ENCODE peak calls at places on chromosome 4, in seven cellular contexts. N is SJSA1; L is kidney; C is ascending aorta; B is Panc1; A is hepatocyte; M is CD8-positive, alpha-beta T cell. P is an unnamed sample.

GRCh38 chr4:73711989-73712388 is 28.4 kb upstream of the CXCL8 start:
- DNase-seq in M (no peak), A (no peak), C (no peak), B (no peak), L (no peak), N (no peak), P (no peak)

GRCh38 chr4:11367371-11367770 is 61.3 kb downstream of the HS3ST1 start:
- DNase-seq in A (peak), L (no peak), N (no peak), C (no peak), B (no peak), M (no peak), P (peak)

GRCh38 chr4:100651499-100652165 is 133.8 kb upstream of the EMCN start:
- DNase-seq in L (no peak), C (no peak), B (no peak), M (no peak), N (no peak), A (no peak), P (no peak)

GRCh38 chr4:1604706-1605205 is 79.4 kb downstream of the FAM53A start:
- DNase-seq in A (no peak), B (no peak), M (peak), N (no peak), L (no peak), C (no peak), P (no peak)

GRCh38 chr4:125244848-125245450 is 69.8 kb upstream of the FAT4 start:
- DNase-seq in N (no peak), C (no peak), L (no peak), B (no peak), A (peak), M (no peak), P (peak)

GRCh38 chr4:81807927-81808672 is 336.4 kb upstream of the RASGEF1B start:
- DNase-seq in B (no peak), A (no peak), N (no peak), M (no peak), L (no peak), C (no peak), P (no peak)

GRCh38 chr4:171186700-171187099 is 626.5 kb upstream of the GALNTL6 start:
- DNase-seq in B (no peak), L (no peak), C (no peak), M (no peak), A (peak), N (no peak), P (no peak)

GRCh38 chr4:19158451-19158850 is 1093.3 kb upstream of the SLIT2 start:
- DNase-seq in N (no peak), B (no peak), L (no peak), M (no peak), C (no peak), A (no peak), P (no peak)

GRCh38 chr4:23207059-23207458 is 514.3 kb downstream of the GBA3 start:
- DNase-seq in M (no peak), B (no peak), L (no peak), A (no peak), C (no peak), N (no peak), P (no peak)

GRCh38 chr4:120082286-120082685 is 15.6 kb upstream of the MAD2L1 start:
- DNase-seq in M (no peak), C (no peak), L (no peak), A (no peak), B (no peak), N (no peak), P (no peak)

GRCh38 chr4:186283311-186283710 is 17.3 kb downstream of the F11 start:
- DNase-seq in B (no peak), N (no peak), L (no peak), A (no peak), M (no peak), C (no peak), P (no peak)

GRCh38 chr4:75821216-75821615 is 81.0 kb downstream of the PPEF2 start:
- DNase-seq in L (no peak), N (no peak), B (no peak), M (no peak), C (no peak), A (no peak), P (no peak)

GRCh38 chr4:89000844-89001360 is 56.1 kb downstream of the FAM13A start:
- DNase-seq in A (peak), B (no peak), M (no peak), C (no peak), L (no peak), N (no peak), P (peak)

GRCh38 chr4:16196482-16197393 is 29.5 kb downstream of the TAPT1 start:
- DNase-seq in B (no peak), L (no peak), C (no peak), M (no peak), A (peak), N (no peak), P (peak)

GRCh38 chr4:24840362-24840761 is 45.0 kb downstream of the SOD3 start:
- DNase-seq in A (no peak), L (no peak), C (no peak), M (no peak), B (no peak), N (no peak), P (no peak)

GRCh38 chr4:2489841-2490552 is 21.1 kb downstream of the RNF4 start:
- DNase-seq in C (no peak), B (no peak), L (peak), A (no peak), M (no peak), N (no peak), P (no peak)

GRCh38 chr4:185534850-185535761 is at the start of gene PDLIM3:
- DNase-seq in A (peak), B (no peak), L (peak), C (peak), M (no peak), N (peak), P (no peak)

GRCh38 chr4:37584087-37584486 is 102.1 kb downstream of the RELL1 start:
- DNase-seq in B (no peak), M (no peak), C (no peak), N (no peak), L (no peak), A (peak), P (no peak)

GRCh38 chr4:113411496-113411938 is 350.0 kb downstream of the CAMK2D start:
- DNase-seq in B (no peak), A (peak), C (peak), L (no peak), N (no peak), M (no peak), P (peak)

GRCh38 chr4:24594887-24595286 is 10.5 kb upstream of the DHX15 start:
- DNase-seq in A (peak), M (no peak), B (no peak), C (no peak), L (no peak), N (no peak), P (peak)

GRCh38 chr4:30671926-30672325 is 48.2 kb upstream of the PCDH7 start:
- DNase-seq in A (no peak), C (no peak), B (no peak), N (no peak), L (no peak), M (no peak), P (no peak)

GRCh38 chr4:6001965-6002833 is 16.0 kb downstream of the C4orf50 start:
- DNase-seq in C (peak), B (no peak), L (peak), M (no peak), A (no peak), N (no peak), P (no peak)

GRCh38 chr4:1199556-1200331 is 27.4 kb upstream of the SPON2 start:
- DNase-seq in C (no peak), L (peak), N (peak), B (no peak), A (peak), M (no peak), P (no peak)

GRCh38 chr4:149735796-149736195 is 79.8 kb downstream of the IQCM start:
- DNase-seq in B (no peak), M (no peak), C (no peak), L (no peak), N (no peak), A (no peak), P (peak)

GRCh38 chr4:168683595-168683994 is 186.7 kb downstream of the PALLD start:
- DNase-seq in L (no peak), C (no peak), N (no peak), B (no peak), A (no peak), M (no peak), P (peak)

GRCh38 chr4:168059251-168059650 is 33.1 kb upstream of the ANXA10 start:
- DNase-seq in N (no peak), A (no peak), M (no peak), B (no peak), C (no peak), L (no peak), P (peak)

GRCh38 chr4:10803944-10804343 is 119.4 kb upstream of the CLNK start:
- DNase-seq in M (no peak), L (no peak), A (no peak), N (no peak), C (no peak), B (no peak), P (no peak)

GRCh38 chr4:27048350-27049100 is 187.9 kb downstream of the STIM2 start:
- DNase-seq in A (peak), C (no peak), M (no peak), B (peak), L (no peak), N (no peak), P (peak)
- H3K4me3 ChIP-seq in A (no peak), C (peak), M (no peak), B (peak), L (peak), N (no peak), P (peak)

DNA sequence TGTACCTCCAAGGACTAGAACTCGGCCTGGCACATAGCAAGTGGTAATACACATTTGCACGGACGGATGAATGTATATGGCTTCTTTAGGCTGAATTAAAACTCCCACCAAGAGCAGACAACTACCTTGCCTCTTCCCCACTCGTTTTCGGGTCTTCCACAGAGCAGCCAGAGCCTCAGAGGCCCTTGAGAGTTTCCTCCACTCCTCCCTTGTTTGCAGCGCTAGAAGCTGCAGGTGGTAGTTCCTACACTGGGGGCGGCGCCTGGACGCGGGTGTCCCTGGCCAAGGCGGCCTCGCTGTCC is 10.2 kb upstream of the INTU start:
- DNase-seq in B (no peak), A (no peak), M (no peak), C (no peak), N (peak), L (no peak), P (no peak)
- H3K4me3 ChIP-seq in B (peak), A (peak), M (no peak), C (peak), N (peak), L (peak), P (peak)

GRCh38 chr4:40185830-40186664 is 10.8 kb upstream of the RHOH start:
- DNase-seq in C (no peak), A (no peak), B (no peak), M (no peak), N (no peak), L (no peak), P (no peak)
- H3K4me3 ChIP-seq in C (no peak), A (no peak), B (no peak), M (no peak), N (no peak), L (no peak), P (no peak)

GRCh38 chr4:102761902-102762301 is 1.1 kb upstream of the MANBA start:
- DNase-seq in L (no peak), N (no peak), B (no peak), C (no peak), M (no peak), A (no peak), P (no peak)
- H3K4me3 ChIP-seq in L (peak), N (no peak), B (no peak), C (peak), M (peak), A (peak), P (no peak)

GRCh38 chr4:159227984-159228383 is 125.1 kb downstream of the RAPGEF2 start:
- DNase-seq in C (peak), L (peak), A (peak), M (no peak), N (peak), B (no peak), P (peak)
- H3K4me3 ChIP-seq in C (peak), L (peak), A (peak), M (no peak), N (peak), B (no peak), P (peak)

GRCh38 chr4:56637154-56637553 is 43.9 kb downstream of the HOPX start:
- DNase-seq in C (no peak), B (no peak), N (no peak), L (no peak), M (no peak), A (no peak), P (no peak)
- H3K4me3 ChIP-seq in C (no peak), B (no peak), N (no peak), L (no peak), M (no peak), A (no peak), P (no peak)

GRCh38 chr4:157040380-157040779 is 35.6 kb upstream of the GLRB start:
- DNase-seq in B (no peak), A (no peak), C (no peak), M (no peak), L (no peak), N (no peak), P (no peak)

GRCh38 chr4:157045507-157046127 is 30.3 kb upstream of the GLRB start:
- DNase-seq in M (no peak), L (no peak), C (no peak), A (peak), B (peak), N (peak), P (peak)

GRCh38 chr4:157048248-157048647 is 27.7 kb upstream of the GLRB start:
- DNase-seq in C (no peak), N (no peak), B (no peak), L (no peak), M (no peak), A (peak), P (peak)

DNA sequence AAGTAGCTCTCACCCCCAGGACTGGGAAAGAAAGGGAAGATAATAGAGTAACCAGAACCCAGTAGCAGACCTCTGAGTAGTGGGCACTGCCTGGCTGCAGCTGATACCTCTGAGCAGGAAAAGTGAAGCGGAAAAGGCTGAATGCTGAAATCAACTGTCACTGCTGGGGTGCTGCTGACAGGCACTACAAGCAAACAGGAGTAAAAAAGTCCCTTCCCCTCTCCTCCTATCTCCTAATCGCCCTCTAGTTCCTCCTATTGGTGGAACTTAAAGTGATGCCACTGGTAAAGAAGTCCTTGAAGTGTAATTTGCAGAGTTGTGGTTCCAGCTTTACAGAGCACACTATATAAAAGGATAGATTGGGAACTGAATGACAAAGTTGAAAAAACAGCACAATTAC is 32.8 kb upstream of the GLRB start:
- DNase-seq in M (no peak), L (no peak), C (no peak), B (no peak), N (no peak), A (peak), P (peak)
- H3K4me3 ChIP-seq in M (no peak), L (no peak), C (no peak), B (no peak), N (no peak), A (no peak), P (no peak)

DNA sequence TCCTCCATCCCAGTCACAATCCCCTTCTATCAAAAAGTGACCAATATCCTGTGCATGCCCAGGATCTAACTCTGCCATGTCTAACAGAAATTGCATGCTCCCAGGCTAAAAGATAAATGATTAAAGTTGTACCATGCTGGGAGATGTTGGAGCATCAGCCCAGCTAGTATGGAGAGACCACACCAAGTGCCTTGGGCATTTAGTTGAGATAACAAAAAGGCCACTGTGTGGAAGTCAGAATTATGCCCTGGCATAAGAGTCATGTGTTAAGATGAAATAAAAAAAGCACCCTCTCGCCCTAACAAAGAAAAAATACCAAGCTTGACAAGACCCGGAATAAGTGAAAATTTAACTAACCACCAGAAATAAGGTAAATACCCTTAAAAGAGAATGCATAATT is 155.9 kb upstream of the CENPE start:
- DNase-seq in L (no peak), A (no peak), N (no peak), M (no peak), B (no peak), C (no peak), P (no peak)
- H3K4me3 ChIP-seq in L (no peak), A (no peak), N (no peak), M (no peak), B (no peak), C (no peak), P (no peak)

GRCh38 chr4:182141046-182141445 is 102.2 kb upstream of the TENM3 start:
- DNase-seq in B (no peak), L (peak), N (no peak), C (no peak), A (peak), M (no peak), P (peak)
- H3K4me3 ChIP-seq in B (no peak), L (no peak), N (no peak), C (no peak), A (no peak), M (no peak), P (peak)

P was measured in choroid plexus epithelial cell.